ENCODE peak calls at places on chromosomes 11 and 22, in seven cellular contexts. H is spleen, E is SK-N-SH, U is stomach, I is esophagus muscularis mucosa, Z is vagina, Q is transverse colon. L is an unnamed sample. For H3K27me3, the result is how much of the 10 kb centered on the place peaks cover.

GRCh38 chr11:66340596-66341501 is 4.1 kb downstream of the BRMS1 start:
- DNase-seq in E (peak), H (peak), I (no peak), U (no peak), Z (no peak), Q (no peak), L (no peak)

GRCh38 chr11:134578807-134579708 is 167.0 kb upstream of the B3GAT1 start:
- DNase-seq in I (peak), Z (peak), E (peak), Q (peak), H (no peak), U (no peak), L (no peak)

GRCh38 chr11:10646956-10647355 is 46.6 kb downstream of the IRAG1 start:
- DNase-seq in Z (no peak), Q (no peak), U (no peak), E (no peak), H (no peak), I (no peak), L (no peak)

GRCh38 chr22:21568207-21569075 is 927 bp downstream of the UBE2L3 start:
- DNase-seq in U (no peak), I (no peak), Q (peak), Z (no peak), E (peak), H (peak), L (no peak)

GRCh38 chr11:128764617-128765095 is 70.8 kb downstream of the FLI1 start:
- DNase-seq in Q (peak), I (no peak), H (no peak), Z (no peak), U (peak), E (no peak), L (no peak)

GRCh38 chr11:8873966-8874365 is 37.0 kb upstream of the AKIP1 start:
- DNase-seq in I (no peak), H (no peak), Z (no peak), U (no peak), Q (no peak), E (no peak), L (no peak)

GRCh38 chr11:102491969-102492368 is 38.6 kb downstream of the MMP7 start:
- DNase-seq in U (no peak), H (no peak), I (no peak), Z (no peak), Q (no peak), E (no peak), L (no peak)

GRCh38 chr22:38214248-38215056 is 12.7 kb downstream of the MAFF start:
- DNase-seq in U (peak), Z (no peak), H (peak), E (peak), I (no peak), Q (peak), L (no peak)

GRCh38 chr11:617912-618682 is 2.3 kb upstream of the IRF7 start:
- DNase-seq in I (no peak), Z (no peak), U (no peak), H (no peak), E (no peak), Q (no peak), L (no peak)

GRCh38 chr11:13043912-13044628 is 35.0 kb downstream of the RASSF10 start:
- DNase-seq in E (no peak), Q (no peak), Z (no peak), H (no peak), I (peak), U (no peak), L (no peak)

GRCh38 chr22:26800858-26801257 is 143.5 kb downstream of the MIAT start:
- DNase-seq in U (no peak), I (no peak), H (no peak), Q (no peak), Z (no peak), E (peak), L (no peak)

GRCh38 chr22:24510694-24511625 is 15.8 kb downstream of the UPB1 start:
- DNase-seq in I (no peak), Q (no peak), E (no peak), H (no peak), Z (no peak), U (peak), L (no peak)

GRCh38 chr22:48640890-48641771 is 1186.5 kb downstream of the BRD1 start:
- DNase-seq in Q (no peak), E (no peak), I (no peak), Z (no peak), H (no peak), U (no peak), L (no peak)

GRCh38 chr11:12454782-12455181 is 77.4 kb downstream of the PARVA start:
- DNase-seq in U (no peak), Q (no peak), I (no peak), H (no peak), E (no peak), Z (no peak), L (no peak)

GRCh38 chr11:6667733-6668374 is 12.2 kb upstream of the DCHS1 start:
- DNase-seq in Q (no peak), E (no peak), H (no peak), Z (no peak), I (no peak), U (no peak), L (no peak)

GRCh38 chr11:128463975-128464374 is 123.4 kb downstream of the ETS1 start:
- DNase-seq in Z (no peak), E (no peak), U (no peak), Q (no peak), H (no peak), I (peak), L (no peak)

GRCh38 chr11:18698341-18699268 is at the start of gene TMEM86A:
- DNase-seq in Z (no peak), Q (peak), E (peak), I (peak), U (peak), H (peak), L (peak)

GRCh38 chr11:34330653-34331052 is 27.2 kb downstream of the ABTB2 start:
- DNase-seq in Q (no peak), E (no peak), U (no peak), I (no peak), Z (no peak), H (no peak), L (no peak)

GRCh38 chr22:38098410-38099249 is 11.9 kb downstream of the BAIAP2L2 start:
- DNase-seq in E (no peak), Q (no peak), H (no peak), I (no peak), Z (no peak), U (no peak), L (no peak)

GRCh38 chr11:63212742-63213141 is 30.7 kb downstream of the SLC22A25 start:
- DNase-seq in E (peak), U (no peak), Z (no peak), Q (no peak), H (no peak), I (no peak), L (no peak)

GRCh38 chr11:103397369-103397768 is 288.1 kb downstream of the DYNC2H1 start:
- DNase-seq in I (no peak), Z (no peak), E (no peak), Q (no peak), U (no peak), H (no peak), L (no peak)

GRCh38 chr22:45235851-45236342 is 4.8 kb downstream of the KIAA0930 start:
- DNase-seq in E (no peak), Z (no peak), Q (peak), H (peak), U (no peak), I (no peak), L (no peak)

GRCh38 chr11:75571625-75572024 is 9.6 kb downstream of the SERPINH1 start:
- DNase-seq in H (no peak), I (no peak), E (no peak), Z (no peak), Q (no peak), U (no peak), L (no peak)

GRCh38 chr11:68574308-68574707 is 110.0 kb upstream of the GAL start:
- DNase-seq in I (no peak), Z (no peak), Q (no peak), U (no peak), E (no peak), H (no peak), L (no peak)

GRCh38 chr11:2511421-2512369 is 66.9 kb downstream of the KCNQ1 start:
- DNase-seq in Q (peak), Z (no peak), H (peak), I (peak), E (peak), U (peak), L (peak)

GRCh38 chr11:22234743-22235142 is 41.9 kb downstream of the ANO5 start:
- DNase-seq in Q (no peak), I (no peak), Z (no peak), H (no peak), U (no peak), E (no peak), L (no peak)

GRCh38 chr22:39229688-39230260 is 15.0 kb downstream of the PDGFB start:
- DNase-seq in U (no peak), Q (no peak), Z (no peak), H (no peak), I (no peak), E (no peak), L (no peak)

GRCh38 chr11:47052165-47052564 is 115.6 kb downstream of the CSTPP1 start:
- DNase-seq in U (no peak), E (no peak), Q (no peak), H (no peak), I (no peak), Z (no peak), L (no peak)
- TF ChIP-seq POLR2AphosphoS5 in U (no peak), E (no peak), Q (no peak), H (no peak), I (no peak), Z (no peak), L (no peak)

DNA sequence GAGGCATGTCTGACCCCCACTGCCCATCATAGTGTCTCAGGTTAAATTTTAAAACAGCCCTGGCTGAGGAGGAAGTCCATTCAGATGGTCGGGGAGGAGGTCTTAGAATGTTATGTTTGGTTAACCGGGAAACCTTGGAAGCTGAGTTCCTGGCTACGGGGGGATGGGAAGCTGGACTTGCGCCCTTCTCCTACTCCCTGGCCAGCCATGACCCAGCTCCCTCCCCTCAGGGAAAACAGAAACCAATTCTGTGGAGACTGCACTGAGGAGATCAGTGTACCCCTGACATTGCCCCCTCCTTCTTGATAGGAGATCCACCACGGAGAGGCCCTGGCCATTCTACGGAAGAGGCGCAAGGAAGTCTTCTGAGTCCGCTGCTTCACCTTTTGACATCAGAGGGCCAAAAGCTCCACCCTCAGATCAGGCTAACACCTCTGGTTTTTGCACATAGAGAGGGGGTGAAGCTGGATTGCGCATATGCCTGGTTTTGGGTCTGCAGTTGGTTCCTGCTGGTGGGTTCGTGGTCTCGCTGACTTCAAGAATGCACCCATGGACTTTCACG is 2.7 kb upstream of the KRTAP5-9 start:
- DNase-seq in E (no peak), Z (no peak), U (no peak), I (no peak), Q (no peak), H (no peak), L (no peak)
- H3K27me3 ChIP-seq in E (under half), Z (under half), U (under half), I (under half), Q (under half), H (under half), L (under half)

GRCh38 chr22:50473088-50473487 is 1.7 kb downstream of the SBF1 start:
- DNase-seq in I (no peak), Z (no peak), H (peak), U (no peak), Q (peak), E (no peak), L (no peak)
- TF ChIP-seq CTCF in I (no peak), Z (no peak), H (peak), U (no peak), Q (peak), E (no peak), L (no peak)

GRCh38 chr22:42820075-42820763 is 36.9 kb downstream of the ARFGAP3 start:
- DNase-seq in H (no peak), I (no peak), E (no peak), Q (no peak), Z (no peak), U (no peak), L (no peak)

GRCh38 chr22:42830161-42830560 is 26.9 kb downstream of the ARFGAP3 start:
- DNase-seq in Q (no peak), E (no peak), Z (no peak), H (no peak), U (no peak), I (no peak), L (no peak)

GRCh38 chr22:42829311-42829710 is 27.8 kb downstream of the ARFGAP3 start:
- DNase-seq in H (no peak), I (no peak), Z (no peak), Q (no peak), U (no peak), E (no peak), L (peak)

GRCh38 chr22:42821386-42821785 is 35.7 kb downstream of the ARFGAP3 start:
- DNase-seq in Q (no peak), U (no peak), H (no peak), Z (no peak), E (no peak), I (no peak), L (no peak)

DNA sequence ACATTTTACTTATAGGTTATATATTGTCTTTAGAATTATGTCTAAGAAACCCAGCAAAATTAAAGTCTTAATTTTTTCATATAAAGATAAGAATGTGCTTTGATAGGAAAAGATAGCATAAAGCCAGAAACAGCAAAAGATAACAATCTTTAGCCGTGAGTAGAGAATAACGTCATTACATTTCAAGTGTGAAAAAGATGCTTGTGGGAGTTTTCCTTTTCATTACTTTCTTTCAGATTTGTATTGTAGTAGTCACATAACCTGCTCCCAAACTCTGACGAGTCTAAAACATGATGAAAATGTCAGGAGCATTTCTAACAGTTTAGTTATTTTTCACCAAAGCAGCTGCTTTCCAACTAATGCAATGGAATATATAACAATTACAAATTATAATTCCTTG is 31.3 kb downstream of the ARFGAP3 start:
- DNase-seq in I (no peak), E (no peak), Z (no peak), U (no peak), Q (no peak), H (no peak), L (no peak)
- TF ChIP-seq POLR2AphosphoS5 in I (no peak), E (no peak), Z (no peak), U (no peak), Q (no peak), H (no peak), L (no peak)

DNA sequence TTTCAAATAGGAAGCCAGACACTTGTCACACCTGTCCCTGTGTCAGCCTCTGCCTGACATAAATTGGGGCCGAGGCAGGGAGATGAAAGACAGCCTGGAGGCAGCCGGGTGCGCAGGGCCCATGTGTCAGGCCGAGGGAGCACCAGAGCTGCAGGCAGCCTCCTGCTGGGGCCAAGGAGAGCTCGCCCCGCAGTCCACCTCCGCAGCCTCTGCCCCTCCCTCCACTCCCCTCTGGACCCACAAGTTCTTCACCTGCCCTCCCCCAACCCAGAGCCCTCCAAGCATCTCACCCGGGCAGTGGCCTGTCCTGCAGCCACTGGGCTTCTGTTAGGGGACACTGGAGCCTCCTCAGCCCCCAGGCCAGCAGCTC is 8.8 kb downstream of the RTN4R start:
- DNase-seq in Z (no peak), H (no peak), E (no peak), U (no peak), Q (no peak), I (no peak), L (no peak)
- H3K27me3 ChIP-seq in Z (under half), H (under half), E (under half), U (under half), Q (under half), I (under half), L (under half)

GRCh38 chr22:27892064-27892463 is 27.0 kb downstream of the PITPNB start:
- DNase-seq in Q (no peak), I (no peak), E (no peak), H (no peak), Z (no peak), U (no peak), L (no peak)

GRCh38 chr22:27885977-27886842 is 32.8 kb downstream of the PITPNB start:
- DNase-seq in U (peak), I (no peak), Z (no peak), E (peak), Q (peak), H (no peak), L (no peak)

GRCh38 chr22:27888310-27888709 is 30.7 kb downstream of the PITPNB start:
- DNase-seq in U (no peak), Z (no peak), I (no peak), Q (no peak), H (no peak), E (no peak), L (no peak)

GRCh38 chr22:27883656-27884350 is 35.3 kb downstream of the PITPNB start:
- DNase-seq in U (no peak), Z (no peak), I (no peak), Q (no peak), H (no peak), E (no peak), L (no peak)

GRCh38 chr22:27886843-27887151 is 32.3 kb downstream of the PITPNB start:
- DNase-seq in Z (no peak), Q (no peak), I (no peak), H (no peak), E (no peak), U (no peak), L (no peak)
- TF ChIP-seq CTCF in Z (no peak), Q (no peak), I (no peak), H (no peak), E (no peak), U (no peak), L (no peak)